ENCODE peak calls at places on chromosome 1, in seven cellular contexts. Q is K562; T is A549; W is CD8-positive, alpha-beta memory T cell; Z is fibroblast of lung; X is lower lobe of right lung; G is right atrium auricular region. J is an unnamed sample.

GRCh38 chr1:243213045-243213787 is 41.9 kb downstream of the CEP170 start:
- DNase-seq in Q (no peak), T (peak; percentile 10), W (no peak), Z (peak; percentile 87), X (no peak), G (no peak), J (no peak)

GRCh38 chr1:23556661-23557470 is 2.4 kb downstream of the ID3 start:
- DNase-seq in Q (no peak), T (peak; percentile 82), W (no peak), Z (peak; percentile 59), X (no peak), G (no peak), J (peak; percentile 77)

GRCh38 chr1:169594391-169594790 is 8.1 kb upstream of the F5 start:
- DNase-seq in Q (no peak), T (no peak), W (no peak), Z (no peak), X (no peak), G (no peak), J (no peak)

GRCh38 chr1:1665815-1666251 is 7.0 kb upstream of the CDK11B start:
- DNase-seq in Q (peak; percentile 50), T (peak; percentile 14), W (peak; percentile 25), Z (no peak), X (peak; percentile 55), G (no peak), J (peak; percentile 20)

GRCh38 chr1:26733982-26734381 is 38.2 kb downstream of the ARID1A start:
- DNase-seq in Q (no peak), T (no peak), W (no peak), Z (peak; percentile 72), X (no peak), G (no peak), J (no peak)

GRCh38 chr1:160399544-160400283 is 650 bp upstream of the VANGL2 start:
- DNase-seq in Q (no peak), T (no peak), W (no peak), Z (no peak), X (no peak), G (peak; percentile 40), J (peak; percentile 65)

GRCh38 chr1:167409183-167409582 is 109.1 kb downstream of the CD247 start:
- DNase-seq in Q (no peak), T (peak; percentile 19), W (no peak), Z (no peak), X (no peak), G (no peak), J (no peak)

GRCh38 chr1:33388989-33389771 is 41.7 kb downstream of the PHC2 start:
- DNase-seq in Q (no peak), T (no peak), W (no peak), Z (peak; percentile 88), X (no peak), G (no peak), J (peak; percentile 67)

GRCh38 chr1:173392895-173393654 is 84.1 kb upstream of the PRDX6 start:
- DNase-seq in Q (peak; percentile 54), T (peak; percentile 53), W (no peak), Z (peak; percentile 89), X (no peak), G (no peak), J (no peak)

GRCh38 chr1:210822897-210823296 is 311.1 kb downstream of the KCNH1 start:
- DNase-seq in Q (no peak), T (no peak), W (no peak), Z (no peak), X (no peak), G (no peak), J (no peak)

GRCh38 chr1:44294588-44295007 is 60.5 kb downstream of the ERI3 start:
- DNase-seq in Q (peak; percentile 79), T (peak; percentile 32), W (no peak), Z (peak; percentile 76), X (no peak), G (no peak), J (peak; percentile 78)

GRCh38 chr1:58933599-58933926 is 149.7 kb upstream of the JUN start:
- DNase-seq in Q (no peak), T (peak; percentile 81), W (no peak), Z (peak; percentile 11), X (no peak), G (no peak), J (no peak)

GRCh38 chr1:177945943-177946650 is 23.8 kb downstream of the SEC16B start:
- DNase-seq in Q (peak; percentile 58), T (peak; percentile 61), W (no peak), Z (peak; percentile 70), X (no peak), G (no peak), J (peak; percentile 68)

GRCh38 chr1:66317156-66317543 is 216.8 kb upstream of the SGIP1 start:
- DNase-seq in Q (no peak), T (no peak), W (no peak), Z (no peak), X (no peak), G (no peak), J (no peak)

GRCh38 chr1:102190429-102190828 is 193.7 kb upstream of the OLFM3 start:
- DNase-seq in Q (no peak), T (no peak), W (no peak), Z (no peak), X (no peak), G (no peak), J (no peak)

GRCh38 chr1:226408285-226409184 is 642 bp upstream of the PARP1 start:
- DNase-seq in Q (no peak), T (no peak), W (no peak), Z (no peak), X (no peak), G (no peak), J (peak; percentile 25)

GRCh38 chr1:172723251-172723650 is 64.3 kb downstream of the FASLG start:
- DNase-seq in Q (no peak), T (no peak), W (no peak), Z (peak; percentile 4), X (no peak), G (no peak), J (no peak)

GRCh38 chr1:41780322-41780721 is 138.4 kb downstream of the HIVEP3 start:
- DNase-seq in Q (no peak), T (no peak), W (no peak), Z (no peak), X (no peak), G (no peak), J (no peak)

GRCh38 chr1:3368711-3369436 is 85.6 kb upstream of the ARHGEF16 start:
- DNase-seq in Q (no peak), T (no peak), W (no peak), Z (no peak), X (no peak), G (no peak), J (no peak)

GRCh38 chr1:47875831-47876586 is 121.2 kb downstream of the TRABD2B start:
- DNase-seq in Q (no peak), T (peak; percentile 60), W (no peak), Z (no peak), X (no peak), G (no peak), J (no peak)

GRCh38 chr1:165218666-165219065 is 137.8 kb downstream of the LMX1A start:
- DNase-seq in Q (no peak), T (no peak), W (no peak), Z (no peak), X (no peak), G (no peak), J (no peak)

GRCh38 chr1:171833091-171833822 is 8.0 kb upstream of the DNM3 start:
- DNase-seq in Q (no peak), T (no peak), W (no peak), Z (no peak), X (no peak), G (no peak), J (no peak)

DNA sequence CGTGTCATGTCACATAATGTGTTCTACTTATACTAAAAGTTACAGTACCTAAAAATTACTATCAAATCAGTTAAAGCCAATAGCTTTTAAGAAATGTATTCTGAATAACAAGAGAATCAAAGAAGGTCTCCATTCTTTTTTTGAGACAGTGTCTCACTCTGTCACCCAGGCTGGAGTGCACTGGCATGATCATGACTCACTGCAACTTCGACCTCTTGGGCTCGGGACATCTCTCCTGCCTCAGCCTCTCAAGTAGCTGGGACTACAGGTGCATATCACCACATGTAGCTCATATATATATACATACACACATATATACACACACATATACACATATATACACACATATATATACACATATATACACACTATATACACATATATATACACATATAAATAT is 20.1 kb downstream of the COP1 start:
- DNase-seq in Q (no peak), T (no peak), W (no peak), Z (no peak), X (no peak), G (no peak), J (no peak)
- H3K27ac ChIP-seq in Q (no peak overlapping the region), T (no peak overlapping the region), W (no peak overlapping the region), Z (no peak overlapping the region), X (no peak overlapping the region), G (no peak overlapping the region), J (no peak overlapping the region)

DNA sequence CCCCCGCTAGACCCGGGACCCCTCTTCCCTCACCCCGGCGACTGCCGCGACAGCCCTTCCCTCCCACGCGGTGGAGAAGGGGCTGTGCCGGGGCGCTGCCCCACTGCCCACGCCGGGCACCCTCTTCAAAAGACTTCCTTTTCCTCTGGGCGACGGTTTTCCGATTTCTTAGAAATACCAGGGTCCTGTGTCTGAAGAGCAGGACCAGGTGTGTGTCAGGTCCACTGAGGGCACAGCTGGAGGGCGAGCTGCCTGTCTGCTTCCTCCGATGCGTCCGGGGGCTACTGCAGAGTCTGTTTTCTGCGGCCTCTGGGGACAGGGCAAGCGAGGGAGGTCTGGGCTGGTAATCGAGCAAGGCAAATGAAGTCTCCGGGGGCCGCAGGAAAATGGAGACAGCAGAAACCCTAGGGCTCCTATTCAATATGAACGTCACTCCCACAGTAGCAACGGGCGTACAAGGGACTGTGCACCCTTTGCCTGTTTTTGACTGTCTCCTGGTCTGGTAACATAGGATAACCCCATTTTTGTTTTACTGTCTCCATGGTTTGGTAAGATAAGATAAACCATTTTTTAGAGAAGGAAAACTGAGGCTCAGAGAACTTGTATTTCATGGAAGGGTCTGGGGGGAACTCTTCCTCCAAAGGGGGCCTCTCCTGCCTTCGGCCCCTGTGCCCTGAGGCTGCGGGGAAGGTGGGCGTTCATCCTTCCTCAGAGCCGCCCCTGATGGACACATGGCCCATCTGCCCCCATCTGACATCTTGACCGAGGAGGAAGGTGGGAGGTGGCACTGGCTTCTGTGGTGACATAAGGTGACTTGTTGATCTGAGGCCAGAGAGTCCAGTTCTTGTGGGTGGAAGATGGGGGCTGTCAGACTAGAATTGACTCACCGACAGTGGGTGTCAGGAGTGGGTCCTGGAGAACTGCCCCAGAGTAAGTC is 970 bp downstream of the TNFRSF1B start:
- DNase-seq in Q (peak; percentile 83), T (no peak), W (no peak), Z (no peak), X (no peak), G (no peak), J (no peak)
- H3K4me3 ChIP-seq in Q (peak overlapping the region; percentile 52), T (no peak overlapping the region), W (peak overlapping the region; percentile 91), Z (peak overlapping the region; percentile 73), X (peak overlapping the region; percentile 92), G (peak overlapping the region; percentile 75), J (peak overlapping the region; percentile 72)

DNA sequence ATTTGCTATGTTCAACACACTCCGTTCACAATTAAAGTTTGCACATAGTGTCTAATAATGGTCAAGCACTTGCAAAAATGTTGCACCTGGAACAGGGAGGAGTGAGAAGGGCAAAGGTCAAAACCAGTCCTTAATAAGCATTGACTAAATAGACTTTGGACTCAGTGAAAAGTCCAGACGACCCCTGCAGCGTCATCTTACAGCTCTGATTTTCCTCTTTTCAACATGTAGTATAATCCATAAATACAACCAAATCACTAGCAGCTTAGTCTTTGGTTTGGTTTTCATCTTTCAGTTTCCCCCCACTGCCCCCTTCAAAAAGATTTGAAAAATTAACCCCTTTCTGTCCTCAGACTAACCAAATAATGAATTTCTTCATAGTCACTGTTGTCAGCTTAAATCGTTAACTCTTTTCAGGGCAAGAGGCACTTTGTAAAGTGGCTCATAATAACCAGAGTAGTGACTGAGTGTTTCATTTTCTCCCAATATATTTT is 290.3 kb downstream of the PTPRC start:
- DNase-seq in Q (no peak), T (no peak), W (no peak), Z (no peak), X (no peak), G (no peak), J (no peak)
- H3K4me1 ChIP-seq in Q (no peaks in the 10 kb centered on the region), T (no peaks in the 10 kb centered on the region), W (peaks cover 26% of the 10 kb centered on the region), Z (peaks cover 3% of the 10 kb centered on the region), X (peaks cover 57% of the 10 kb centered on the region), G (peaks cover 2% of the 10 kb centered on the region), J (no peaks in the 10 kb centered on the region)

GRCh38 chr1:6157132-6157527 is 23.0 kb downstream of the CHD5 start:
- DNase-seq in Q (no peak), T (no peak), W (no peak), Z (no peak), X (no peak), G (no peak), J (no peak)
- H3K27ac ChIP-seq in Q (no peak overlapping the region), T (peak overlapping the region; percentile 63), W (no peak overlapping the region), Z (no peak overlapping the region), X (no peak overlapping the region), G (no peak overlapping the region), J (no peak overlapping the region)

J was measured in right cardiac atrium.